ENCODE peak calls at places on chromosome 20, in five cellular contexts. A is heart right ventricle, O is cardiac fibroblast, W is lower leg skin, K is psoas muscle. R is an unnamed sample.

GRCh38 chr20:20780127-20780822 is 67.8 kb upstream of the RALGAPA2 start:
- DNase-seq in A (peak; percentile 77), K (peak; percentile 91), W (peak; percentile 96), O (peak; percentile 6), R (peak; percentile 15)

GRCh38 chr20:62408055-62408454 is 970 bp upstream of the CABLES2 start:
- DNase-seq in K (no peak), O (no peak), W (no peak), A (no peak), R (no peak)

GRCh38 chr20:32749914-32750637 is 6.8 kb upstream of the COMMD7 start:
- DNase-seq in O (no peak), A (no peak), W (no peak), K (no peak), R (no peak)

GRCh38 chr20:420721-421574 is 12.8 kb downstream of the RBCK1 start:
- DNase-seq in W (no peak), A (no peak), K (no peak), O (no peak), R (peak; percentile 68)

GRCh38 chr20:38680492-38681118 is 43.7 kb upstream of the SLC32A1 start:
- DNase-seq in O (peak; percentile 41), W (peak; percentile 13), K (no peak), A (no peak), R (peak; percentile 38)

GRCh38 chr20:18272451-18272850 is 15.9 kb upstream of the ZNF133 start:
- DNase-seq in W (no peak), A (peak; percentile 42), O (peak; percentile 46), K (peak; percentile 18), R (no peak)

GRCh38 chr20:1102016-1102415 is 16.4 kb upstream of the PSMF1 start:
- DNase-seq in A (no peak), K (no peak), O (no peak), W (no peak), R (no peak)

GRCh38 chr20:17650816-17651760 is 31.0 kb downstream of the RRBP1 start:
- DNase-seq in O (peak; percentile 49), K (no peak), A (no peak), W (no peak), R (no peak)

GRCh38 chr20:21048841-21049273 is 57.3 kb downstream of the LINC00237 start:
- DNase-seq in O (peak; percentile 3), W (no peak), A (no peak), K (peak; percentile 17), R (peak; percentile 44)

GRCh38 chr20:10337291-10337690 is 96.7 kb downstream of the MKKS start:
- DNase-seq in K (no peak), W (no peak), O (peak; percentile 44), A (no peak), R (no peak)

GRCh38 chr20:542777-543368 is 717 bp downstream of the CSNK2A1 start:
- DNase-seq in K (no peak), A (peak; percentile 29), W (no peak), O (no peak), R (peak; percentile 58)

GRCh38 chr20:33827629-33828325 is 16.6 kb downstream of the CHMP4B start:
- DNase-seq in A (no peak), O (peak; percentile 12), W (no peak), K (no peak), R (no peak)
- TF ChIP-seq CTCF in A (no peak), O (no peak), W (no peak), K (no peak), R (no peak)

DNA sequence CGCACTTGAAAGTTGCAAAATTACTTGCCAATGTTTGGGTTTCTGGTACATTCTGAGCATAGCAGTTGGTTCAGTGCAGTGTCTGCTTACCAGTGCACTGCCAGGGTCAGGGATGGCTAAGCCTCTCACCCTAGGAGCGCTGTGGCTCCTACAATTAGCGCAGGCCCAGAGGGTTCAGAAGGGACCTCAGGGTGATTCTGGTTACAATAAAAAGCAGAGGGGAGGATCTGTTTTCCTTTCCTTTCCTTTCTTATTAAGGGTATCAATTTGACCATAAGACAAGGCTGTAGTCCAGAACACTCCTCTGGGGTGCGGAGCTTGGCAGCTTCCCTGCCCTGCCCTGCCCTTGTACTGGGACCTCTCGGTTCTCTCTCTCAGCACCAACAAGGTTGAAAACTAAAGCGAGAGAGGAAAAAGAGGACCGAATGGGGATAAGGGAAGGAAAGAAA is 2.6 kb downstream of the MAFB start:
- DNase-seq in O (no peak), W (no peak), K (no peak), A (no peak), R (no peak)
- H3K4me3 ChIP-seq in O (no peak overlapping the region), W (peak overlapping the region; percentile 67), K (peak overlapping the region; percentile 76), A (peak overlapping the region; percentile 74), R (no peak overlapping the region)

DNA sequence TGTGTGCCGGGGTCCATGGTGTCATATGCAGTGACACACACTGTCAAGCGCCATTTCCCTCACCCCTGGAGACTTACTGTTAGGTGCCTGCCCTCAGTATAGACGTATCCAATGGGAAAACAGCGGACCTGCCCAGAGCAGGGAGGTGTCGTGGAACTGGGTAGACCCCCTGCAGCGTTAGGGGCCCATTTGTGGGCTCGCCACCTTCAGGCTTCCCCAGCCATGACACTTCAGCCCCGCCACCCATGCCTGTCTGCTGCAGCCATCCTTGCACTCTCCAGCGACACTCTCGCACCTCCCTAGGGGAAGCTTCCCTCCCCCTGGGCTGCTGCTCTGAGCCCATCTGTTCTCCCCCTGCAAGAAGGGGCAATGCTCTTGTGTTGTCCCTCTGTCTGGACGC is 43.2 kb downstream of the STK35 start:
- DNase-seq in A (no peak), O (no peak), K (no peak), W (no peak), R (no peak)
- TF ChIP-seq CTCF in A (no peak), O (no peak), K (no peak), W (no peak), R (no peak)

DNA sequence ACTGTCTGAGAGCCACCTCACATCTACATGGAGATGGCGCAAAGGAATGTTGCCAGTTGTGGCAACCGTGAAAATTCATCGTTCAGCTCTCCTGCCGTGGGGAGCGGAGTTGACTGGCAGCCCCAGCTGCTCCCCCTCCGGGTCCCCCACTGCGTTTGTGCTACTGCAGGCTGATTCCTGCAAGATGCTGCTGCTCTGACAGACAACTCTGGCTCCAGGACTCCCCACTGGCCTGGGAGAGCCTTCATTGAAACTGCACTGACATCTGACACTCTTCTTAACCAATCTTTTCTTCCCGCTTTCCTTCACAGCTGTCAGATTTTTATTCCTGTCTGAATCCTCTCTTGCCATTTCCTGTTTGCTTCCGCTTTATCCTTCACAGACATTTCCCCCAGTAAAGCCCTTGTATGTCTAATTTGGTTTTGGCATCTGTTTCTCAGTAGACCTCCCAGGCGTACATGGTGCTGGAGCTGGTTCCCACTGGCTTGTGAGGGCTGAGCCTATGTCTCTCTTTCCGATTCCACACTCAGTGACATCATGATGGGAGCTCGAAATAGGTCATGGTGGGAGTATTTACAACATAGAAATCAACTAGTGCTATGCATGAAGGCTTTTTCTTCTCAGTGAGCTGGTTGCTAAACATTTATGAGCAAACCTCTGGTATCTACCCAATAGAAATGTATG is 9.5 kb upstream of the ATRN start:
- DNase-seq in W (no peak), A (no peak), O (peak; percentile 16), K (no peak), R (no peak)
- H3K4me3 ChIP-seq in W (no peak overlapping the region), A (no peak overlapping the region), O (no peak overlapping the region), K (no peak overlapping the region), R (no peak overlapping the region)

DNA sequence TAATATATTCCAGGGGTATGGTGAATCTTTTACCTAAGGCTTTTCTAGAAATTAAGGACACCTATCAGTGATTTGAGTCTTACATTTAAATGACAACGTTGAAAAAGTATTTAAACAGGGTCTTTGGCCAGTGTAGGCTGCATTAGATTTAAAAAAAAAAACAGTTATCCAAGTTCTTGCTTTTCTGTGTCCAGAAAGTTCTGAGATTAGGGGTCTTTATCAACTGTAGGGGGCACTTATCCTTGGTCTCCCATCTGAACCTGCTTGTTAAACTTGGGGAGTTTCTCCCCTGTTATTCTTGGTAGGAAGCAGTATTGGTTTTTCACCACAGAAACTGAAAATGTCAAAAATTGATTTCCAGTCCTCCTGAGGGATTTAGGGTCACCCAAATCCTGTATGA is 155.9 kb upstream of the ZNF217 start:
- DNase-seq in O (no peak), A (no peak), W (no peak), K (no peak), R (no peak)
- TF ChIP-seq CTCF in O (no peak), A (no peak), W (no peak), K (no peak), R (no peak)

DNA sequence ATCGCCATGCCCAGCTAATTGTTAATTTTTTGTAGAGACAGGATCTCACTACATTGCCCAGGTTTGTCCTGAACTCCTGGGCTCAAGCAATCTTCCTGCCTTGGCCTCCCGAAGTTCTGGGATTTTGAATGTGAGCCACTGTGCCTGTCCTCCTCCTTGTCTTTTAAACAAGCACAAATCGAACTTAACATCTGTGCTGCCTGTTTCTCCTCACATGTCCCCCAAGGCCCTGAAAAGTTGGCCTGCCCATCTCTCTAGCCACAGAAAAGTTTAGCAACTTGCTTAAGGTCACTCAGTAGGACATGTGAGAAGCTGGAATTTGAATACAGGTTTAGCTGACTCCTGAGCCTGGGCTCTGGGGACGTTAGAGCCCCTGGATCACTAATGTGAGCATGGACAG is 115.7 kb upstream of the KCNG1 start:
- DNase-seq in A (no peak), W (peak; percentile 43), O (no peak), K (no peak), R (no peak)
- H3K4me3 ChIP-seq in A (no peak overlapping the region), W (no peak overlapping the region), O (no peak overlapping the region), K (no peak overlapping the region), R (no peak overlapping the region)

DNA sequence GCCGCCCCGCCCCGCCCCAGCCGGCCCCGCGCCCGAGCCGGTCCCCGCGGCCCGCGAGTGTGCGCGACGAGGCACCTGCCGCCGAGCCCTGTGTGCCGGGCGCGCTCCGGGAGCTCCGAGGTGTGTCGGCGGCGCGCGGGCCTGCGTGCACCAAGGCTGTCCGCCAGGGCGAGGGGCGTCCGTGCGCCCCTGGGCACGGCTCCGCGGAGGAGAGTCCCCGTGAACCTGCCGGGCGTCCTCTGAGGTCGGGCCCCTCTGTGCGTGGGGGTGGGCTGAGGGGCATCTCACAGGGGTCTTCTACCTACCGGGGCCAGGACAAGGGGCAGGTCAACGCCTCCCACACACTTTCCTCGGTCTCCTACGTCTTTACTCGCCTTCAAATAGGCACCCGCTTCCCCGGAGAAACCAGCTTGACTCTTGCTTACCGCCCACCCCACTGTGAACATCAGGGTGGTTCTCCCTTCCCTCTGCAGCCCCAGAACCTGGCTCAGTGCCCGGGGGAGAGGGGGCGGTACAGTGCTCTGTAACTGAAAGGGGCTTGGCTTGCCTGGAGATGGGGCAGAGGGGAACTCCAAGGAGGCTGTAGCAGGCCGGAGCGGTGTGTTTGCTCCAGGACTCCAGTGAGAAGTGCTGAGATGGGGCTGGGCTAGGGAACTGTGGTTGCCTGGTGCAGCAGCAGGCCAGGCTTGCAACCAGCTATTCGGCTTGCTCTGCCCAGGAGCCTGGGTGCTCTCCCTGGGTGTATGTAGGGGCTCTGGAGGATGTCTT is at the start of gene SAMD10:
- DNase-seq in O (peak; percentile 15), A (peak; percentile 45), W (no peak), K (no peak), R (peak; percentile 89)
- TF ChIP-seq CTCF in O (no peak), A (no peak), W (no peak), K (no peak), R (peak; percentile 22)